ENCODE peak calls at places on chromosomes 2 and 18, in five cellular contexts. I, B, C, Q and Z are unnamed samples.

GRCh38 chr2:172968061-172968469 is 107.6 kb upstream of the MAP3K20 start:
- DNase-seq in I (no peak), B (no peak), C (peak), Q (no peak), Z (no peak)

GRCh38 chr18:23228102-23229051 is 93.1 kb downstream of the CABLES1 start:
- DNase-seq in I (no peak), C (peak), B (no peak), Q (peak), Z (no peak)

GRCh38 chr2:176110975-176111663 is 4.0 kb downstream of the HOXD11 start:
- DNase-seq in Q (peak), B (no peak), C (no peak), I (no peak), Z (peak)

GRCh38 chr2:239274391-239275001 is 126.3 kb downstream of the HDAC4 start:
- DNase-seq in C (peak), B (no peak), I (no peak), Q (no peak), Z (peak)

GRCh38 chr2:153519260-153519875 is 40.8 kb upstream of the RPRM start:
- DNase-seq in I (peak), Q (peak), B (no peak), C (peak), Z (peak)

GRCh38 chr2:53498210-53498609 is 269.4 kb upstream of the CHAC2 start:
- DNase-seq in B (no peak), C (no peak), I (no peak), Q (no peak), Z (no peak)

GRCh38 chr2:239154971-239155805 is 245.6 kb downstream of the HDAC4 start:
- DNase-seq in I (peak), B (no peak), C (no peak), Q (no peak), Z (no peak)

GRCh38 chr2:72041638-72042111 is 106.0 kb downstream of the CYP26B1 start:
- DNase-seq in Q (peak), C (no peak), B (no peak), I (no peak), Z (no peak)

GRCh38 chr2:234137400-234138014 is 87.0 kb downstream of the SPP2 start:
- DNase-seq in I (no peak), B (no peak), C (peak), Q (no peak), Z (no peak)

GRCh38 chr2:190869721-190870120 is 10.9 kb upstream of the GLS start:
- DNase-seq in B (no peak), C (no peak), Q (no peak), I (no peak), Z (no peak)

GRCh38 chr2:85799215-85799956 is 45.6 kb downstream of the ATOH8 start:
- DNase-seq in B (no peak), C (peak), Q (no peak), I (no peak), Z (no peak)

GRCh38 chr18:51739044-51739666 is 541.7 kb upstream of the MEX3C start:
- DNase-seq in I (no peak), Q (no peak), C (no peak), B (no peak), Z (no peak)

GRCh38 chr2:232925153-232925768 is 55.2 kb downstream of the SNORC start:
- DNase-seq in B (no peak), I (no peak), Q (no peak), C (no peak), Z (no peak)